ENCODE peak calls at places on chromosomes 5 and 9, in six cellular contexts. U is tibial nerve, O is suprapubic skin, X is HCT116, E is heart left ventricle, S is uterus. G is an unnamed sample. For H3K4me1, the result is how much of the 10 kb centered on the place peaks cover.

GRCh38 chr5:170437621-170438375 is 48.6 kb upstream of the KCNMB1 start:
- DNase-seq in S (no peak), U (no peak), X (no peak), E (no peak), O (no peak), G (no peak)

GRCh38 chr9:110256142-110256391 is 240 bp downstream of the TXN start:
- DNase-seq in X (no peak), O (peak), U (no peak), S (no peak), E (no peak), G (no peak)

GRCh38 chr5:932628-933250 is 40.1 kb downstream of the TRIP13 start:
- DNase-seq in U (no peak), S (peak), E (no peak), X (no peak), O (peak), G (no peak)

GRCh38 chr9:78574354-78575036 is 277.6 kb downstream of the PSAT1 start:
- DNase-seq in U (no peak), E (no peak), O (no peak), X (no peak), S (no peak), G (no peak)

GRCh38 chr5:117488976-117489500 is 914.4 kb upstream of the SEMA6A start:
- DNase-seq in U (no peak), X (no peak), O (no peak), E (no peak), S (no peak), G (no peak)

GRCh38 chr5:123382252-123382651 is 41.0 kb downstream of the CEP120 start:
- DNase-seq in O (no peak), E (no peak), U (no peak), X (no peak), S (no peak), G (no peak)

GRCh38 chr5:6804766-6805165 is 91.5 kb downstream of the TENT4A start:
- DNase-seq in E (no peak), X (no peak), O (no peak), U (no peak), S (no peak), G (no peak)

GRCh38 chr9:114011313-114011712 is 66.8 kb downstream of the AMBP start:
- DNase-seq in E (no peak), O (peak), S (no peak), X (no peak), U (peak), G (peak)

GRCh38 chr5:39266442-39266841 is 47.1 kb upstream of the FYB1 start:
- DNase-seq in E (no peak), O (no peak), U (no peak), X (no peak), S (no peak), G (no peak)

GRCh38 chr9:99820330-99821186 is 1.1 kb upstream of the NR4A3 start:
- DNase-seq in E (peak), S (peak), X (no peak), U (peak), O (peak), G (peak)

GRCh38 chr5:57082441-57083067 is 91.3 kb upstream of the GPBP1 start:
- DNase-seq in E (no peak), O (no peak), S (no peak), X (peak), U (no peak), G (no peak)

GRCh38 chr5:125227333-125228075 is 481.1 kb upstream of the ZNF608 start:
- DNase-seq in S (no peak), E (no peak), U (no peak), X (peak), O (no peak), G (no peak)

GRCh38 chr9:130110596-130111021 is 56.9 kb downstream of the GPR107 start:
- DNase-seq in S (no peak), X (no peak), E (no peak), O (no peak), U (no peak), G (no peak)

GRCh38 chr5:133790898-133791297 is 177.5 kb downstream of the C5orf15 start:
- DNase-seq in X (no peak), O (no peak), S (no peak), E (no peak), U (no peak), G (no peak)

DNA sequence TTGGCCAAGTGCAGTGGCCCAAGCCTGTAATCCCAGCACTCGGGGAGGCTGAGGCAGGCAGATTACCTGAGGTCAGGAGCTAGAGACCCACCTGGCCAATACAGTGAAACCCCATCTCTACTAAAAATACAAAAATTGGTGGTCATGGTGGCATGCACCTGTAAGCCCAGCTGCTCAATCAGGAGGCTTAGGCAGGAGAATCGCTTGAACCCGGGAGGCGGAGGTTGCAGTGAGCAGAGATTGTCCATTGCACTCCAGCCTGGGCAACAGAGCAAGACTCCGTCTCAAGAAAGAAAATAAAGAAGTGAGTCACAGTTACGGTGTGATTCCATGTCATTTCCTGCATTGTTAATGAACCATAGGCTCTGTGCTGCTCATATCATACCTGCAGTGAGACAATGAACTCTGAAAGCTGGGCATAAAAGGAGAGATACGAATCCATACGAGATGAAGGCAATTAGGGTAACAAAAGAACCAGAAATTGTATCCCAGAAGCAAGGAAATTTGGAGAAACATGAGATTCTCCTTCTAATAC is 44.6 kb downstream of the TIMD4 start:
- DNase-seq in X (no peak), E (no peak), U (no peak), O (no peak), S (no peak), G (no peak)
- H3K4me1 ChIP-seq in X (under half), E (under half), U (under half), O (under half), S (under half), G (under half)

DNA sequence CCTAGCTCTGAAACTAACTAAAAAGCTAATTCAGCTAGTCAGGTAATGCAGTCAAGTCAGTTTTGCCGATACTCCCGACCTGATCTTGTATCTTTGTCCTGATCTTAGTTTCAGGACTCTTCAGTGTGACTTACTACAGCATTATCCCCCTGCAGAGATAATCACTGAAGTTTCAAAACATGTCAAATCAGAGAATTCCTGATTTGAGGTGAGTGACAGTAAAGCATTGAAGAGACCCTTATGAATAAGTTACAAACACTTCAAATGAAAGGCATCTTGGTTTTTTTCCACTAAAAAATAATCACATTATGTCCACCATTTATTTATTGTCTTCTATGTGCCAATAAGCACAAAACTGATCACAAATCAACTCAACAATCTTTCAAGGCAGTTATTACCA is 47.6 kb downstream of the BAAT start:
- DNase-seq in X (no peak), E (no peak), S (no peak), O (no peak), U (no peak), G (no peak)
- TF ChIP-seq POLR2A in X (no peak), E (no peak), S (no peak), O (no peak), U (no peak), G (no peak)

DNA sequence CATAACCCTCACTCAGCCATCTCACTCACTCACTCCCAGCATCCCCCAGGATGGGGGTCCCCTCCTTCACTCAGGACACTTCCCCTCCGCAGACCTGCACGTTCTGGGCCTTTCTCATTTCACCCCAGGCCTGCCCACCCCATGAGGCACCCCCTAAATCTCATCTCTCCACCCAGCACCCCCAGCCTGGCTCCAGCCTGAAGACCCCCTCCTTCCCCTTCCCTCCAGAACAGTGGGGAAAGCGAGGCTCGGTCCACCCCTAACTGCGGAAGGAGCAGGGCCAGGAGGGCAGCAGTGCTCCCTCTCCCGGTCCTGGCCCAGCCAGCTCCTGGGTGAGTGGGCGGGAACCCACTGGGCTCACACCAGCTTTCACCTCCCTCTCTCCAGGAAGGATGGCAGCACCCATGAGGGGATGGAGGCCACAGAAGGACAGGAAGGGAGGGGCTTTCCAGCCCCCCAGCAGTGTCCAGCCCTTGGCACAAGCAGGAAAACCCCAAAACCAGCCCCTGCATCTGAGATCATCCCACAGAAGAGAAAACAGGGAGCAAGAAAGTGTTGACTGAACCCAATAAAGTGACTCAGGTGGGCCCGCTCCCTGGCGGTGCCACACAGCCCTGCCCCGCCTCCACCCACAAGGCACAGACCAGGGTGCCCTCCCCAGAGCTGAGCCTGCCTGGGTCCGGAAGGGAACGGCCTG is 55.0 kb downstream of the LRSAM1 start:
- DNase-seq in S (no peak), E (no peak), U (no peak), X (no peak), O (no peak), G (no peak)
- TF ChIP-seq CTCF in S (no peak), E (no peak), U (no peak), X (no peak), O (no peak), G (no peak)

DNA sequence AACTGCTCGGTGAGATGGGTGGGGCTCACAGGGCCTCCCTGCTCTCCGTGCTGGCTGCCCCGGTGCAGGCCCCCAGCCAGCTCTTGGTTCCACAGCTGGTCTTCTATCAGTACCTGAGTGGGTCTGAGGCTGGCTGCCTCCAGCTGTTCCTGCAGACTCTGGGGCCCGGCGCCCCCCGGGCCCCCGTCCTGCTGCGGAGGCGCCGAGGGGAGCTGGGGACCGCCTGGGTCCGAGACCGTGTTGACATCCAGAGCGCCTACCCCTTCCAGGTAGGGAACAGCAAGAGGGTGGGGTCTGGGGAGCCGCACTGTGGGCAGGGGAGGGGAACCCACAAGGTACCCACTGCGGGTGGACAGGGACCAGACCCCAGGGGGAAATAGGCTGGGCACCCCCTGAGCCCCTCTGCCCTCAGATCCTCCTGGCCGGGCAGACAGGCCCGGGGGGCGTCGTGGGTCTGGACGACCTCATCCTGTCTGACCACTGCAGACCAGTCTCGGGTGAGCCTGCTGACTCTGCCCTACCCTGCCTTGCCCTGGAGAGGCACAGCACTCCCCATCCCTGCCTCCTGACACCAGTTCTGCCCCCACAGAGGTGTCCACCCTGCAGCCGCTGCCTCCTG is 2.8 kb downstream of the MAMDC4 start:
- DNase-seq in O (no peak), E (peak), U (no peak), X (no peak), S (peak), G (no peak)
- H3K4me1 ChIP-seq in O (under half), E (under half), U (under half), X (under half), S (under half), G (under half)

GRCh38 chr5:12679731-12680130 is 775.5 kb upstream of the CTNND2 start:
- DNase-seq in X (no peak), E (no peak), O (no peak), S (no peak), U (no peak), G (no peak)
- TF ChIP-seq POLR2A in X (no peak), E (no peak), O (no peak), S (no peak), U (no peak), G (no peak)

GRCh38 chr9:98241357-98242104 is 13.9 kb downstream of the TBC1D2 start:
- DNase-seq in S (no peak), O (no peak), X (no peak), U (no peak), E (no peak), G (no peak)
- TF ChIP-seq CTCF in S (no peak), O (no peak), X (peak), U (no peak), E (no peak), G (no peak)

DNA sequence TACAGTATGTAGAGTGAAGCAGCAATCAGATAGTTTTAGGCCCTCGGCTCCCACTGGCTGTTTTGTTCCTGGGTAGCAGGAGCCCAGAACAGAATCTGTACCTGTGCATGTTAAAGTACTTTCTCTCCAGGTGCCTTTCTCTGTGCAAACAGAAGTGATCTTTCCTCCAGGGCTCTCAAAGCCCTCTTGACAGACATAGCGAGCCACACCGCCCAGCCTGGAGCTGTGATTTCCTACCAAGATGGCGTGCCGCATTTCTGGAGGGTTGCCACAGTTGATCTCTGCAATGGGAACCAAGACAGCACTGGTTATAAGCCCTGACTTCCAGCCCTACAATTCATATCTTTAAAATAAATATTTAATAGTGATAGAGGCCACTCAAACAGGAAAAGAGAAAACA is 50.9 kb downstream of the SUSD1 start:
- DNase-seq in S (no peak), U (no peak), E (no peak), O (no peak), X (no peak), G (no peak)
- H3K4me1 ChIP-seq in S (under half), U (under half), E (under half), O (under half), X (under half), G (under half)

GRCh38 chr9:70043689-70044449 is at the start of gene MAMDC2:
- DNase-seq in S (peak), O (peak), E (peak), X (no peak), U (peak), G (peak)
- TF ChIP-seq POLR2A in S (peak), O (peak), E (no peak), X (no peak), U (peak), G (peak)

GRCh38 chr5:7902201-7902600 is 33.3 kb downstream of the MTRR start:
- DNase-seq in X (no peak), O (no peak), S (no peak), E (no peak), U (no peak), G (no peak)
- TF ChIP-seq CTCF in X (no peak), O (no peak), S (no peak), E (no peak), U (no peak), G (no peak)

GRCh38 chr9:93096811-93097382 is 880 bp downstream of the CARD19 start:
- DNase-seq in X (no peak), U (no peak), O (no peak), S (no peak), E (no peak), G (peak)

GRCh38 chr9:93097496-93098205 is 1.6 kb downstream of the CARD19 start:
- DNase-seq in E (no peak), O (peak), S (no peak), U (no peak), X (no peak), G (peak)

GRCh38 chr9:93098236-93098946 is 2.4 kb downstream of the CARD19 start:
- DNase-seq in S (peak), E (peak), U (peak), X (peak), O (peak), G (peak)

GRCh38 chr9:93100265-93100636 is 4.2 kb downstream of the CARD19 start:
- DNase-seq in X (no peak), S (no peak), E (no peak), O (no peak), U (no peak), G (no peak)

GRCh38 chr9:93099551-93100264 is 3.7 kb downstream of the CARD19 start:
- DNase-seq in O (peak), S (no peak), E (no peak), U (no peak), X (no peak), G (peak)
- H3K4me1 ChIP-seq in O (under half), S (under half), E (under half), U (under half), X (under half), G (under half)